ENCODE peak calls at places on chromosomes 3 and 15, in five cellular contexts. One of them, this sample, is unnamed.

GRCh38 chr3:106683931-106684330 is 693.3 kb upstream of the CCDC54 start:
- DNase-seq in AG10803: no peak
- DNase-seq in Peyer's patch: no peak
- DNase-seq in IMR-90: no peak
- DNase-seq in lower lobe of right lung: no peak
- DNase-seq in this sample: no peak

GRCh38 chr15:48862705-48863104 is 15.2 kb upstream of the EID1 start:
- DNase-seq in Peyer's patch: no peak
- DNase-seq in lower lobe of right lung: no peak
- DNase-seq in AG10803: no peak
- DNase-seq in IMR-90: no peak
- DNase-seq in this sample: no peak

GRCh38 chr3:119637679-119638525 is 22.5 kb downstream of the POPDC2 start:
- DNase-seq in lower lobe of right lung: no peak
- DNase-seq in IMR-90: peak
- DNase-seq in Peyer's patch: no peak
- DNase-seq in AG10803: peak
- DNase-seq in this sample: peak

GRCh38 chr3:124248471-124249028 is 256.6 kb upstream of the ROPN1 start:
- DNase-seq in lower lobe of right lung: no peak
- DNase-seq in IMR-90: peak
- DNase-seq in Peyer's patch: peak
- DNase-seq in AG10803: peak
- DNase-seq in this sample: peak

GRCh38 chr3:175608351-175608750 is 749.2 kb downstream of the NAALADL2 start:
- DNase-seq in IMR-90: no peak
- DNase-seq in AG10803: no peak
- DNase-seq in lower lobe of right lung: no peak
- DNase-seq in Peyer's patch: no peak
- DNase-seq in this sample: no peak

GRCh38 chr15:40754574-40754882 is 526 bp downstream of the RMDN3 start:
- DNase-seq in AG10803: peak
- DNase-seq in IMR-90: no peak
- DNase-seq in lower lobe of right lung: no peak
- DNase-seq in Peyer's patch: peak
- DNase-seq in this sample: no peak

GRCh38 chr15:45126535-45127158 is 3.0 kb downstream of the DUOXA1 start:
- DNase-seq in AG10803: peak
- DNase-seq in IMR-90: peak
- DNase-seq in lower lobe of right lung: peak
- DNase-seq in Peyer's patch: peak
- DNase-seq in this sample: no peak

GRCh38 chr3:39115870-39116269 is 8.4 kb downstream of the TTC21A start:
- DNase-seq in AG10803: no peak
- DNase-seq in Peyer's patch: peak
- DNase-seq in IMR-90: no peak
- DNase-seq in lower lobe of right lung: no peak
- DNase-seq in this sample: no peak

GRCh38 chr3:40237159-40237558 is 72.3 kb upstream of the EIF1B start:
- DNase-seq in IMR-90: no peak
- DNase-seq in lower lobe of right lung: no peak
- DNase-seq in AG10803: no peak
- DNase-seq in Peyer's patch: no peak
- DNase-seq in this sample: no peak

GRCh38 chr3:37779289-37780152 is 82.2 kb upstream of the CTDSPL start:
- DNase-seq in IMR-90: peak
- DNase-seq in Peyer's patch: peak
- DNase-seq in lower lobe of right lung: no peak
- DNase-seq in AG10803: peak
- DNase-seq in this sample: peak

GRCh38 chr15:57033715-57034439 is 115.4 kb downstream of the TCF12 start:
- DNase-seq in IMR-90: no peak
- DNase-seq in AG10803: no peak
- DNase-seq in lower lobe of right lung: no peak
- DNase-seq in Peyer's patch: no peak
- DNase-seq in this sample: no peak

GRCh38 chr3:195178124-195178910 is 92.6 kb downstream of the XXYLT1 start:
- DNase-seq in AG10803: no peak
- DNase-seq in Peyer's patch: no peak
- DNase-seq in IMR-90: no peak
- DNase-seq in lower lobe of right lung: no peak
- DNase-seq in this sample: no peak

GRCh38 chr3:166005126-166005525 is 167.9 kb upstream of the BCHE start:
- DNase-seq in Peyer's patch: no peak
- DNase-seq in AG10803: no peak
- DNase-seq in lower lobe of right lung: no peak
- DNase-seq in IMR-90: no peak
- DNase-seq in this sample: no peak

GRCh38 chr15:41801850-41802455 is 25.9 kb upstream of the JMJD7 start:
- DNase-seq in lower lobe of right lung: no peak
- DNase-seq in Peyer's patch: peak
- DNase-seq in AG10803: peak
- DNase-seq in IMR-90: peak
- DNase-seq in this sample: no peak

GRCh38 chr15:35289029-35289617 is 204.0 kb upstream of the NANOGP8 start:
- DNase-seq in lower lobe of right lung: no peak
- DNase-seq in IMR-90: peak
- DNase-seq in AG10803: peak
- DNase-seq in Peyer's patch: no peak
- DNase-seq in this sample: peak

GRCh38 chr3:196872316-196872715 is 4.6 kb downstream of the SENP5 start:
- DNase-seq in Peyer's patch: no peak
- DNase-seq in AG10803: no peak
- DNase-seq in lower lobe of right lung: no peak
- DNase-seq in IMR-90: peak
- DNase-seq in this sample: no peak

GRCh38 chr3:129567932-129568331 is 25.0 kb downstream of the H1-8 start:
- DNase-seq in lower lobe of right lung: no peak
- DNase-seq in IMR-90: no peak
- DNase-seq in Peyer's patch: no peak
- DNase-seq in AG10803: no peak
- DNase-seq in this sample: no peak

DNA sequence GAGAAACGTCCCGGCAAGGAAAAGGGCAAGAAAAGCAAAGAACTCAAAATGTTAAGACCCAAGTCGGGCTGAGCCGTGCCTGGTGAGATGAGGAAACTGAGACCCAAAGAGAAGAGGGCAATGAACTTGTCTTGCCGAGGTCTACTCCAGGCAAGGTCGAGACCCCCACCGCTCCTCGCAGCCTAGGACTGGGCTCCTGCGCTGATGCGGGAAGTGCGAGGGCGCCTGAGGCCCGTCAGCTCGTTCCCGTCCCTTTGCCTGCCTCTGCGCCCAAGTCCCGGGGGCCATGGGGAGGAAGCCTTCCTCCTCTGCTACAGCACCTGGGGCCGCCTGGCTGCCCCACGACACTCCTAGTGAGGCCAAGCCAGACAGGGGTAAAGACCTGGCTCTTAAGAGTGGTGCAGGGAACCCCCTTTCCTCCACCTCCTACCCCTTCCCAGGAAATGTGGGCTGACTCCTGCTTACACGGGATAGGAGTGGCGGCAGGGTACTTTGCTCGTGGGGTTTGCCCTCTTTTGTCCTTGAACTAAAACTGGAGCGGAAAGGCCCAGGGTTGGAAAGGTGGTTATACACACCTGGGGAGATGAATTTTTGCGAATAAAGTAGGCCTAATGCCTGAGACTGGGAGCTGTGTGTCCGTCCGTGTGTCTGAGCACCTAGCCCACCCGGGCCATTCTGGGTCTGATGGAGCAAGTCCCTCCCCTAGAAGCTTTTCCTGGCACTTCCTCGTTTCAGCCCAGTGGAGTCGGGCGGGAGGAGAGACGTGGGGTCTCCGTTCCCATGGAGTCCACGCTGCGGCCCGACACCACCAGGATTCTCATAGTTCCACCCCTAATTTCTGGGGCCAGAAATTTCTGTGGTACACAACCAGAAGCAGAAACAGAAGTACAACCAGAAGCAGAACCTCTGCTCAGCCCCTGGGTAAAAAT is 1.1 kb upstream of the MEGF11 start:
- DNase-seq in Peyer's patch: no peak
- DNase-seq in lower lobe of right lung: no peak
- DNase-seq in AG10803: no peak
- DNase-seq in IMR-90: no peak
- DNase-seq in this sample: no peak
- H3K4me3 ChIP-seq in Peyer's patch: no peak
- H3K4me3 ChIP-seq in lower lobe of right lung: peak
- H3K4me3 ChIP-seq in AG10803: no peak
- H3K4me3 ChIP-seq in IMR-90: no peak
- H3K4me3 ChIP-seq in this sample: no peak

DNA sequence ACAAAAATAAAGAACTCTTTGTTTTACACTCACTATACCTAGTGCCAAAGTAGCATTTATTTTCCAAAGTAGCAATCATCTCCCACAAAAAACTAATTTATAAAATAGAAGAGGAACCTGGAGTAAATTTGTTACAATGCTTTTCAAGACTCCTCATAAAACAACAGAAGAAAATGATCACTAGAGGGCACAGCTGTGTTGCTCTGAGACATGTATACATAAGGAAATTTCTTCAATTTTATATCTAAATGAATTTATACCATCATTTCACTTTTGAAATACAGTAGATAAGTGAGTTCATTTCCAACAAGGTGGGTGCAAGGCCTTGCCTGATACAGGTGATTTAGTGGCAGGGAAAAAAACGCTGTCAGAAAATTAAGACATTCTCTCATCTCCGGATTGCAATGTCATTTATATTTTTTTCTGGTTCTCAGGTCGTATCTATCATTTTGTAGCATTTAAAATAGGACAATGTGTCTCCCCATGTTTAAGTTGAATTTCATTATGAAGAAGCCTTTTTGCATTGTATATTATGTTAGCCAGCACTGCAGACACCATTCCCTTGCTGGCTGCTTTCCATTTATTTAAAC is 25.3 kb upstream of the ARHGEF26 start:
- DNase-seq in Peyer's patch: no peak
- DNase-seq in lower lobe of right lung: no peak
- DNase-seq in IMR-90: peak
- DNase-seq in AG10803: peak
- DNase-seq in this sample: no peak
- TF ChIP-seq CTCF in Peyer's patch: no peak
- TF ChIP-seq CTCF in lower lobe of right lung: peak
- TF ChIP-seq CTCF in IMR-90: peak
- TF ChIP-seq CTCF in AG10803: peak
- TF ChIP-seq CTCF in this sample: peak

GRCh38 chr3:12288466-12289129 is at the start of gene PPARG:
- DNase-seq in lower lobe of right lung: peak
- DNase-seq in AG10803: no peak
- DNase-seq in IMR-90: no peak
- DNase-seq in Peyer's patch: peak
- DNase-seq in this sample: no peak

GRCh38 chr3:12286927-12287726 is 1.7 kb upstream of the PPARG start:
- DNase-seq in IMR-90: no peak
- DNase-seq in lower lobe of right lung: peak
- DNase-seq in AG10803: no peak
- DNase-seq in Peyer's patch: peak
- DNase-seq in this sample: no peak

GRCh38 chr3:12286504-12286903 is 2.4 kb upstream of the PPARG start:
- DNase-seq in lower lobe of right lung: no peak
- DNase-seq in AG10803: no peak
- DNase-seq in IMR-90: no peak
- DNase-seq in Peyer's patch: no peak
- DNase-seq in this sample: no peak

GRCh38 chr3:12289562-12289961 is 692 bp downstream of the PPARG start:
- DNase-seq in Peyer's patch: no peak
- DNase-seq in AG10803: no peak
- DNase-seq in IMR-90: no peak
- DNase-seq in lower lobe of right lung: no peak
- DNase-seq in this sample: no peak

DNA sequence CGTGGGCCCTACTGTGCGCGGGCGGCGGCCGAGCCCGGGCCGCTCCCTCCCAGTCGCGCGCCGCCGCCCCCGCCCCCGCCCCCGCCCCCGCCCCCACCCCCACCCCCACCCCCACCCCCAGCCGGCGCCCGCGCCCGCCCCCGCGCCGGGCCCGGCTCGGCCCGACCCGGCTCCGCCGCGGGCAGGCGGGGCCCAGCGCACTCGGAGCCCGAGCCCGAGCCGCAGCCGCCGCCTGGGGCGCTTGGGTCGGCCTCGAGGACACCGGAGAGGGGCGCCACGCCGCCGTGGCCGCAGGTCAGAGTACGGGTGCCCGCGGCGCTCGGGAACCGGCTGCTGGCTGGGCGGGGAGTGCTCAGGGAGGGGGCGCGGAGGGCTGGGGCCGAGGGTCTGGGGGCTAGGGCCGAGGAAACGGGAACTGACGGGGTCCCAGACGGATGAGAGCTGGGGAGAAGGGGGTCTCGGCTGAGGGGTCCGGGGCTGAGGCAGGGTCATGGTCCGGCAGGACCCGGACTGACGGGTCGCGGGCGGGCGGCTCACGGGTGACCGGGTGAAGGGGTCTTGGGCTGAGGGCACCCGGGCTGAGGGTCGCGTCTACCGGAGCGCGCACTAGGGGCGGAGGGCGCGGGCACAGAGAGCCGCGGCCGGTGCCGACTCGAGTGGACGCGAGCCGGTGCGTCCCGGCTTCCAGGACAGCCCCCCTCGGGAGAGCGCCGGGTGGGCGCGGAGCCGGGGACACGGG is 974 bp upstream of the PPARG start:
- DNase-seq in lower lobe of right lung: peak
- DNase-seq in Peyer's patch: peak
- DNase-seq in AG10803: no peak
- DNase-seq in IMR-90: no peak
- DNase-seq in this sample: no peak
- H3K4me3 ChIP-seq in lower lobe of right lung: peak
- H3K4me3 ChIP-seq in Peyer's patch: peak
- H3K4me3 ChIP-seq in AG10803: peak
- H3K4me3 ChIP-seq in IMR-90: peak
- H3K4me3 ChIP-seq in this sample: peak

GRCh38 chr3:126936853-126937395 is 46.0 kb upstream of the PLXNA1 start:
- DNase-seq in Peyer's patch: no peak
- DNase-seq in lower lobe of right lung: no peak
- DNase-seq in IMR-90: no peak
- DNase-seq in AG10803: peak
- DNase-seq in this sample: no peak

GRCh38 chr3:126938520-126939346 is 44.2 kb upstream of the PLXNA1 start:
- DNase-seq in Peyer's patch: no peak
- DNase-seq in IMR-90: no peak
- DNase-seq in AG10803: no peak
- DNase-seq in lower lobe of right lung: no peak
- DNase-seq in this sample: no peak

GRCh38 chr3:126941721-126942270 is 41.1 kb upstream of the PLXNA1 start:
- DNase-seq in AG10803: no peak
- DNase-seq in Peyer's patch: peak
- DNase-seq in lower lobe of right lung: no peak
- DNase-seq in IMR-90: peak
- DNase-seq in this sample: no peak

GRCh38 chr3:126937533-126938432 is 45.1 kb upstream of the PLXNA1 start:
- DNase-seq in AG10803: no peak
- DNase-seq in IMR-90: peak
- DNase-seq in Peyer's patch: no peak
- DNase-seq in lower lobe of right lung: no peak
- DNase-seq in this sample: no peak

DNA sequence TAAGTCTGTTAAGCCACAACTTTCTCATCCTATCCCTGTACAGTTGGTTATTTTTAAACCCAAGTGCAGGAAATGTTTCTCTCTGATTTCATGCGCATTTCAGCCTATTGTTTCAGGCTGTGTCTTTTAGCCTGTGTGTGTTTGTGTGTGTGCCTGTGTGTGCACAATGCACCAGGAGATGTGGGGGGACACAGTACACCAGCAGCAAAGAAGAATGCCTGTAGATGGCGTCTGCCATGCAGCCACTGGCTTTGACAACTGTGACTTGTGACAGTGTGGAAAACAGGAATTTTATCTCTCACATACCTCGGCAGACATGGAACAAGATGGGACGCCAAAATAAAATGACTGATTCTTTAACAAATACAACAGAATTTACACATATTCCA is 43.6 kb upstream of the PLXNA1 start:
- DNase-seq in Peyer's patch: no peak
- DNase-seq in AG10803: no peak
- DNase-seq in lower lobe of right lung: no peak
- DNase-seq in IMR-90: no peak
- DNase-seq in this sample: no peak
- TF ChIP-seq CTCF in Peyer's patch: no peak
- TF ChIP-seq CTCF in AG10803: no peak
- TF ChIP-seq CTCF in lower lobe of right lung: no peak
- TF ChIP-seq CTCF in IMR-90: no peak
- TF ChIP-seq CTCF in this sample: no peak